ENCODE peak calls at places on chromosomes 12 and 14, in ten cellular contexts. T, G, C, S, N, K, J, V, F and H are unnamed samples.

GRCh38 chr12:131620520-131620919 is 90.4 kb upstream of the SFSWAP start:
- DNase-seq in T (no peak), G (no peak), C (no peak), S (no peak), N (no peak), K (no peak), J (peak; percentile 30), V (peak; percentile 61), F (peak; percentile 58), H (peak; percentile 11)

GRCh38 chr12:12474931-12475485 is 87.7 kb downstream of the DUSP16 start:
- DNase-seq in T (no peak), G (no peak), C (no peak), S (peak; percentile 87), N (no peak), K (no peak), J (no peak), V (peak; percentile 18), F (no peak), H (no peak)

GRCh38 chr12:130017571-130018449 is 114.0 kb upstream of the TMEM132D start:
- DNase-seq in T (no peak), G (no peak), C (no peak), S (no peak), N (no peak), K (no peak), J (peak; percentile 19), V (no peak), F (peak; percentile 56), H (no peak)

GRCh38 chr12:38166225-38166624 is 150.3 kb upstream of the ALG10B start:
- DNase-seq in T (no peak), G (peak; percentile 84), C (no peak), S (no peak), N (no peak), K (no peak), J (no peak), V (no peak), F (no peak), H (no peak)

GRCh38 chr12:1662761-1663439 is 28.0 kb upstream of the ADIPOR2 start:
- DNase-seq in T (peak; percentile 73), G (no peak), C (peak; percentile 86), S (no peak), N (no peak), K (peak; percentile 86), J (peak; percentile 78), V (peak; percentile 82), F (peak; percentile 47), H (peak; percentile 57)

GRCh38 chr12:117356048-117356447 is 5.4 kb downstream of the NOS1 start:
- DNase-seq in T (no peak), G (no peak), C (no peak), S (no peak), N (no peak), K (no peak), J (no peak), V (no peak), F (no peak), H (no peak)

GRCh38 chr14:95498622-95499353 is 17.7 kb downstream of the SYNE3 start:
- DNase-seq in T (no peak), G (no peak), C (no peak), S (no peak), N (no peak), K (no peak), J (no peak), V (no peak), F (peak; percentile 41), H (peak; percentile 51)

GRCh38 chr12:4270670-4271432 is 2.7 kb upstream of the CCND2 start:
- DNase-seq in T (no peak), G (no peak), C (no peak), S (no peak), N (peak; percentile 41), K (peak; percentile 75), J (peak; percentile 83), V (no peak), F (peak; percentile 38), H (peak; percentile 27)

GRCh38 chr12:108371801-108372344 is 32.8 kb upstream of the CMKLR1 start:
- DNase-seq in T (no peak), G (no peak), C (no peak), S (no peak), N (no peak), K (no peak), J (no peak), V (no peak), F (no peak), H (no peak)

DNA sequence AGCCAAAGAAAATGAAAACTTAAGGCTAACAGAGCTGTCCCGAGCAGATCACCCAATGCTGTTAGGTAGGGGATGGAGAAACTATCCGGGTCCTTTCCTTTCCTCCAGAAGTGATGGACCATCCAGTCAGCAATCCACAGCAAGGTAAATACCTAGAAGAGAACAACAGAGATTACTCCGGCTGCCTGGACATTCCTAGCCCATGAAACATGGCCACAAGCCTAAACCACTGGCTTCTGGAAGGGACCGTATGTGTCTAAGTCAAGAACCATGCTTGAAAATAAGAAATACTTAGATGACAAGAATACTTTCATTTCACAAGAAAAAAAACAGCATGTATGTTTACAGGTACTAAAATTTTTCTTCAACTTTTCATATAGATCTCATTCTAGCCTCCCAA is 152.9 kb downstream of the SLC41A2 start:
- DNase-seq in T (no peak), G (no peak), C (no peak), S (no peak), N (no peak), K (no peak), J (no peak), V (no peak), F (no peak), H (no peak)
- TF ChIP-seq EP300 in T (no peak), G (no peak), C (no peak), S (no peak), N (no peak), K (no peak), J (no peak), V (no peak), F (no peak), H (no peak)

GRCh38 chr12:88044035-88044434 is 14.8 kb upstream of the C12orf50 start:
- DNase-seq in T (no peak), G (no peak), C (no peak), S (no peak), N (no peak), K (no peak), J (no peak), V (no peak), F (no peak), H (no peak)
- H3K36me3 ChIP-seq in T (peaks cover 58% of the 10 kb centered on the region), G (peaks cover 57% of the 10 kb centered on the region), C (peaks cover 5% of the 10 kb centered on the region), S (peaks cover 25% of the 10 kb centered on the region), N (no peaks in the 10 kb centered on the region), K (peaks cover 32% of the 10 kb centered on the region), J (no peaks in the 10 kb centered on the region), V (peaks cover 93% of the 10 kb centered on the region), F (peaks cover 65% of the 10 kb centered on the region), H (no peaks in the 10 kb centered on the region)

GRCh38 chr14:61602733-61603077 is 92.6 kb upstream of the HIF1A start:
- DNase-seq in T (no peak), G (no peak), C (no peak), S (no peak), N (no peak), K (no peak), J (no peak), V (no peak), F (no peak), H (no peak)
- TF ChIP-seq EP300 in T (no peak), G (no peak), C (no peak), S (no peak), N (no peak), K (no peak), J (no peak), V (no peak), F (peak; percentile 21), H (no peak)

GRCh38 chr12:62516932-62517331 is 50.3 kb downstream of the MON2 start:
- DNase-seq in T (no peak), G (no peak), C (no peak), S (no peak), N (no peak), K (no peak), J (no peak), V (no peak), F (no peak), H (no peak)
- H3K36me3 ChIP-seq in T (peaks cover 25% of the 10 kb centered on the region), G (peaks cover 13% of the 10 kb centered on the region), C (no peaks in the 10 kb centered on the region), S (peaks cover 11% of the 10 kb centered on the region), N (no peaks in the 10 kb centered on the region), K (no peaks in the 10 kb centered on the region), J (no peaks in the 10 kb centered on the region), V (peaks cover 7% of the 10 kb centered on the region), F (peaks cover 47% of the 10 kb centered on the region), H (no peaks in the 10 kb centered on the region)

GRCh38 chr14:104223101-104223809 is 84.9 kb downstream of the KIF26A start:
- DNase-seq in T (no peak), G (no peak), C (no peak), S (no peak), N (no peak), K (peak; percentile 38), J (no peak), V (peak; percentile 60), F (peak; percentile 91), H (peak; percentile 80)
- TF ChIP-seq EP300 in T (no peak), G (no peak), C (no peak), S (no peak), N (no peak), K (no peak), J (no peak), V (no peak), F (peak; percentile 51), H (no peak)

GRCh38 chr12:123599721-123600120 is 2.2 kb upstream of the DDX55 start:
- DNase-seq in T (peak; percentile 11), G (no peak), C (no peak), S (no peak), N (no peak), K (no peak), J (no peak), V (no peak), F (no peak), H (no peak)
- H3K36me3 ChIP-seq in T (peaks cover 47% of the 10 kb centered on the region), G (peaks cover 47% of the 10 kb centered on the region), C (peaks cover 6% of the 10 kb centered on the region), S (peaks cover 16% of the 10 kb centered on the region), N (no peaks in the 10 kb centered on the region), K (peaks cover 30% of the 10 kb centered on the region), J (peaks cover 10% of the 10 kb centered on the region), V (peaks cover 65% of the 10 kb centered on the region), F (peaks cover 44% of the 10 kb centered on the region), H (no peaks in the 10 kb centered on the region)

GRCh38 chr12:91877022-91877421 is 268.6 kb downstream of the BTG1 start:
- DNase-seq in T (peak; percentile 52), G (no peak), C (no peak), S (peak; percentile 20), N (no peak), K (peak; percentile 64), J (peak; percentile 67), V (no peak), F (no peak), H (no peak)
- TF ChIP-seq EP300 in T (no peak), G (no peak), C (no peak), S (peak; percentile 87), N (peak; percentile 79), K (peak; percentile 49), J (no peak), V (no peak), F (no peak), H (no peak)